ENCODE peak calls at places on chromosomes 16 and 17, in six cellular contexts. One of them, this sample, is unnamed.

GRCh38 chr17:7886227-7887037 is 2.2 kb upstream of the CHD3 start:
- DNase-seq in NCI-H69: peak
- DNase-seq in B cell: no peak
- DNase-seq in activated CD8-positive, alpha-beta T cell treated with anti-CD3 and anti-CD28 coated beads, Interleukin-2, amount 10 ng/mL, durations not matched to agents 7 days and 5 days: peak
- DNase-seq in activated T-cell treated with anti-CD3 and anti-CD28 coated beads for 1 hour: peak
- DNase-seq in fibroblast of the conjunctiva: no peak
- DNase-seq in this sample: peak

GRCh38 chr17:42285346-42286050 is 2.8 kb upstream of the STAT5A start:
- DNase-seq in NCI-H69: no peak
- DNase-seq in B cell: no peak
- DNase-seq in activated CD8-positive, alpha-beta T cell treated with anti-CD3 and anti-CD28 coated beads, Interleukin-2, amount 10 ng/mL, durations not matched to agents 7 days and 5 days: no peak
- DNase-seq in activated T-cell treated with anti-CD3 and anti-CD28 coated beads for 1 hour: no peak
- DNase-seq in fibroblast of the conjunctiva: no peak
- DNase-seq in this sample: no peak

GRCh38 chr16:29290631-29291247 is 115.8 kb downstream of the NPIPB11 start:
- DNase-seq in NCI-H69: peak
- DNase-seq in B cell: peak
- DNase-seq in activated CD8-positive, alpha-beta T cell treated with anti-CD3 and anti-CD28 coated beads, Interleukin-2, amount 10 ng/mL, durations not matched to agents 7 days and 5 days: peak
- DNase-seq in activated T-cell treated with anti-CD3 and anti-CD28 coated beads for 1 hour: peak
- DNase-seq in fibroblast of the conjunctiva: peak
- DNase-seq in this sample: no peak

GRCh38 chr16:11298143-11298900 is 17.2 kb upstream of the PRM1 start:
- DNase-seq in NCI-H69: no peak
- DNase-seq in B cell: no peak
- DNase-seq in activated CD8-positive, alpha-beta T cell treated with anti-CD3 and anti-CD28 coated beads, Interleukin-2, amount 10 ng/mL, durations not matched to agents 7 days and 5 days: no peak
- DNase-seq in activated T-cell treated with anti-CD3 and anti-CD28 coated beads for 1 hour: no peak
- DNase-seq in fibroblast of the conjunctiva: no peak
- DNase-seq in this sample: no peak

GRCh38 chr16:77850637-77851330 is 62.4 kb downstream of the VAT1L start:
- DNase-seq in NCI-H69: no peak
- DNase-seq in B cell: no peak
- DNase-seq in activated CD8-positive, alpha-beta T cell treated with anti-CD3 and anti-CD28 coated beads, Interleukin-2, amount 10 ng/mL, durations not matched to agents 7 days and 5 days: no peak
- DNase-seq in activated T-cell treated with anti-CD3 and anti-CD28 coated beads for 1 hour: no peak
- DNase-seq in fibroblast of the conjunctiva: no peak
- DNase-seq in this sample: no peak

GRCh38 chr16:14405611-14406537 is 224.2 kb downstream of the PARN start:
- DNase-seq in NCI-H69: no peak
- DNase-seq in B cell: peak
- DNase-seq in activated CD8-positive, alpha-beta T cell treated with anti-CD3 and anti-CD28 coated beads, Interleukin-2, amount 10 ng/mL, durations not matched to agents 7 days and 5 days: peak
- DNase-seq in activated T-cell treated with anti-CD3 and anti-CD28 coated beads for 1 hour: peak
- DNase-seq in fibroblast of the conjunctiva: no peak
- DNase-seq in this sample: peak

GRCh38 chr17:6670999-6671398 is 19.4 kb downstream of the C17orf100 start:
- DNase-seq in NCI-H69: peak
- DNase-seq in B cell: no peak
- DNase-seq in activated CD8-positive, alpha-beta T cell treated with anti-CD3 and anti-CD28 coated beads, Interleukin-2, amount 10 ng/mL, durations not matched to agents 7 days and 5 days: no peak
- DNase-seq in activated T-cell treated with anti-CD3 and anti-CD28 coated beads for 1 hour: no peak
- DNase-seq in fibroblast of the conjunctiva: no peak
- DNase-seq in this sample: no peak

GRCh38 chr17:72244494-72244893 is 123.7 kb downstream of the SOX9 start:
- DNase-seq in NCI-H69: no peak
- DNase-seq in B cell: no peak
- DNase-seq in activated CD8-positive, alpha-beta T cell treated with anti-CD3 and anti-CD28 coated beads, Interleukin-2, amount 10 ng/mL, durations not matched to agents 7 days and 5 days: no peak
- DNase-seq in activated T-cell treated with anti-CD3 and anti-CD28 coated beads for 1 hour: no peak
- DNase-seq in fibroblast of the conjunctiva: no peak
- DNase-seq in this sample: no peak

GRCh38 chr16:53711390-53711789 is 7.4 kb downstream of the FTO start:
- DNase-seq in NCI-H69: no peak
- DNase-seq in B cell: no peak
- DNase-seq in activated CD8-positive, alpha-beta T cell treated with anti-CD3 and anti-CD28 coated beads, Interleukin-2, amount 10 ng/mL, durations not matched to agents 7 days and 5 days: no peak
- DNase-seq in activated T-cell treated with anti-CD3 and anti-CD28 coated beads for 1 hour: no peak
- DNase-seq in fibroblast of the conjunctiva: no peak
- DNase-seq in this sample: no peak

GRCh38 chr16:68257251-68257905 is 6.9 kb upstream of the SLC7A6 start:
- DNase-seq in NCI-H69: peak
- DNase-seq in B cell: peak
- DNase-seq in activated CD8-positive, alpha-beta T cell treated with anti-CD3 and anti-CD28 coated beads, Interleukin-2, amount 10 ng/mL, durations not matched to agents 7 days and 5 days: no peak
- DNase-seq in activated T-cell treated with anti-CD3 and anti-CD28 coated beads for 1 hour: no peak
- DNase-seq in fibroblast of the conjunctiva: no peak
- DNase-seq in this sample: peak

GRCh38 chr17:9878361-9878760 is 26.7 kb downstream of the RCVRN start:
- DNase-seq in NCI-H69: no peak
- DNase-seq in B cell: no peak
- DNase-seq in activated CD8-positive, alpha-beta T cell treated with anti-CD3 and anti-CD28 coated beads, Interleukin-2, amount 10 ng/mL, durations not matched to agents 7 days and 5 days: no peak
- DNase-seq in activated T-cell treated with anti-CD3 and anti-CD28 coated beads for 1 hour: no peak
- DNase-seq in fibroblast of the conjunctiva: no peak
- DNase-seq in this sample: no peak

GRCh38 chr16:57192146-57192545 is 6.0 kb downstream of the RSPRY1 start:
- DNase-seq in NCI-H69: no peak
- DNase-seq in B cell: no peak
- DNase-seq in activated CD8-positive, alpha-beta T cell treated with anti-CD3 and anti-CD28 coated beads, Interleukin-2, amount 10 ng/mL, durations not matched to agents 7 days and 5 days: no peak
- DNase-seq in activated T-cell treated with anti-CD3 and anti-CD28 coated beads for 1 hour: no peak
- DNase-seq in fibroblast of the conjunctiva: no peak
- DNase-seq in this sample: no peak

GRCh38 chr17:68302666-68303065 is 11.4 kb downstream of the ARSG start:
- DNase-seq in NCI-H69: peak
- DNase-seq in B cell: no peak
- DNase-seq in activated CD8-positive, alpha-beta T cell treated with anti-CD3 and anti-CD28 coated beads, Interleukin-2, amount 10 ng/mL, durations not matched to agents 7 days and 5 days: no peak
- DNase-seq in activated T-cell treated with anti-CD3 and anti-CD28 coated beads for 1 hour: no peak
- DNase-seq in fibroblast of the conjunctiva: no peak
- DNase-seq in this sample: no peak

GRCh38 chr17:82215095-82215971 is 2.7 kb upstream of the CCDC57 start:
- DNase-seq in NCI-H69: peak
- DNase-seq in B cell: no peak
- DNase-seq in activated CD8-positive, alpha-beta T cell treated with anti-CD3 and anti-CD28 coated beads, Interleukin-2, amount 10 ng/mL, durations not matched to agents 7 days and 5 days: no peak
- DNase-seq in activated T-cell treated with anti-CD3 and anti-CD28 coated beads for 1 hour: no peak
- DNase-seq in fibroblast of the conjunctiva: no peak
- DNase-seq in this sample: no peak

GRCh38 chr17:82216301-82217119 is 3.9 kb upstream of the CCDC57 start:
- DNase-seq in NCI-H69: no peak
- DNase-seq in B cell: peak
- DNase-seq in activated CD8-positive, alpha-beta T cell treated with anti-CD3 and anti-CD28 coated beads, Interleukin-2, amount 10 ng/mL, durations not matched to agents 7 days and 5 days: no peak
- DNase-seq in activated T-cell treated with anti-CD3 and anti-CD28 coated beads for 1 hour: no peak
- DNase-seq in fibroblast of the conjunctiva: peak
- DNase-seq in this sample: peak

GRCh38 chr16:27600386-27600785 is 50.4 kb downstream of the KATNIP start:
- DNase-seq in NCI-H69: peak
- DNase-seq in B cell: no peak
- DNase-seq in activated CD8-positive, alpha-beta T cell treated with anti-CD3 and anti-CD28 coated beads, Interleukin-2, amount 10 ng/mL, durations not matched to agents 7 days and 5 days: no peak
- DNase-seq in activated T-cell treated with anti-CD3 and anti-CD28 coated beads for 1 hour: no peak
- DNase-seq in fibroblast of the conjunctiva: no peak
- DNase-seq in this sample: no peak

GRCh38 chr16:70523013-70523620 is at the start of gene COG4:
- DNase-seq in NCI-H69: peak
- DNase-seq in B cell: peak
- DNase-seq in activated CD8-positive, alpha-beta T cell treated with anti-CD3 and anti-CD28 coated beads, Interleukin-2, amount 10 ng/mL, durations not matched to agents 7 days and 5 days: peak
- DNase-seq in activated T-cell treated with anti-CD3 and anti-CD28 coated beads for 1 hour: peak
- DNase-seq in fibroblast of the conjunctiva: peak
- DNase-seq in this sample: peak

GRCh38 chr17:69220098-69220497 is 8.5 kb downstream of the ABCA10 start:
- DNase-seq in NCI-H69: no peak
- DNase-seq in B cell: no peak
- DNase-seq in activated CD8-positive, alpha-beta T cell treated with anti-CD3 and anti-CD28 coated beads, Interleukin-2, amount 10 ng/mL, durations not matched to agents 7 days and 5 days: no peak
- DNase-seq in activated T-cell treated with anti-CD3 and anti-CD28 coated beads for 1 hour: no peak
- DNase-seq in fibroblast of the conjunctiva: no peak
- DNase-seq in this sample: no peak

GRCh38 chr16:2614761-2615191 is 67.5 kb upstream of the KCTD5 start:
- DNase-seq in NCI-H69: no peak
- DNase-seq in B cell: no peak
- DNase-seq in activated CD8-positive, alpha-beta T cell treated with anti-CD3 and anti-CD28 coated beads, Interleukin-2, amount 10 ng/mL, durations not matched to agents 7 days and 5 days: no peak
- DNase-seq in activated T-cell treated with anti-CD3 and anti-CD28 coated beads for 1 hour: no peak
- DNase-seq in fibroblast of the conjunctiva: no peak
- DNase-seq in this sample: no peak

GRCh38 chr16:10736926-10737625 is 6.6 kb upstream of the NUBP1 start:
- DNase-seq in NCI-H69: peak
- DNase-seq in B cell: peak
- DNase-seq in activated CD8-positive, alpha-beta T cell treated with anti-CD3 and anti-CD28 coated beads, Interleukin-2, amount 10 ng/mL, durations not matched to agents 7 days and 5 days: peak
- DNase-seq in activated T-cell treated with anti-CD3 and anti-CD28 coated beads for 1 hour: peak
- DNase-seq in fibroblast of the conjunctiva: peak
- DNase-seq in this sample: peak

GRCh38 chr16:81492307-81492706 is 47.7 kb downstream of the CMIP start:
- DNase-seq in NCI-H69: no peak
- DNase-seq in B cell: no peak
- DNase-seq in activated CD8-positive, alpha-beta T cell treated with anti-CD3 and anti-CD28 coated beads, Interleukin-2, amount 10 ng/mL, durations not matched to agents 7 days and 5 days: no peak
- DNase-seq in activated T-cell treated with anti-CD3 and anti-CD28 coated beads for 1 hour: no peak
- DNase-seq in fibroblast of the conjunctiva: no peak
- DNase-seq in this sample: no peak

GRCh38 chr16:52318259-52319008 is 228.5 kb downstream of the TOX3 start:
- DNase-seq in NCI-H69: peak
- DNase-seq in B cell: no peak
- DNase-seq in activated CD8-positive, alpha-beta T cell treated with anti-CD3 and anti-CD28 coated beads, Interleukin-2, amount 10 ng/mL, durations not matched to agents 7 days and 5 days: no peak
- DNase-seq in activated T-cell treated with anti-CD3 and anti-CD28 coated beads for 1 hour: no peak
- DNase-seq in fibroblast of the conjunctiva: no peak
- DNase-seq in this sample: no peak

GRCh38 chr16:11437069-11437468 is 91.8 kb downstream of the RMI2 start:
- DNase-seq in NCI-H69: peak
- DNase-seq in B cell: no peak
- DNase-seq in activated CD8-positive, alpha-beta T cell treated with anti-CD3 and anti-CD28 coated beads, Interleukin-2, amount 10 ng/mL, durations not matched to agents 7 days and 5 days: no peak
- DNase-seq in activated T-cell treated with anti-CD3 and anti-CD28 coated beads for 1 hour: no peak
- DNase-seq in fibroblast of the conjunctiva: no peak
- DNase-seq in this sample: no peak

GRCh38 chr16:4679156-4679853 is 14.1 kb upstream of the NUDT16L1 start:
- DNase-seq in NCI-H69: peak
- DNase-seq in B cell: no peak
- DNase-seq in activated CD8-positive, alpha-beta T cell treated with anti-CD3 and anti-CD28 coated beads, Interleukin-2, amount 10 ng/mL, durations not matched to agents 7 days and 5 days: no peak
- DNase-seq in activated T-cell treated with anti-CD3 and anti-CD28 coated beads for 1 hour: no peak
- DNase-seq in fibroblast of the conjunctiva: no peak
- DNase-seq in this sample: no peak

GRCh38 chr16:88382491-88383400 is at the start of gene ZNF469:
- DNase-seq in NCI-H69: peak
- DNase-seq in B cell: peak
- DNase-seq in activated CD8-positive, alpha-beta T cell treated with anti-CD3 and anti-CD28 coated beads, Interleukin-2, amount 10 ng/mL, durations not matched to agents 7 days and 5 days: no peak
- DNase-seq in activated T-cell treated with anti-CD3 and anti-CD28 coated beads for 1 hour: no peak
- DNase-seq in fibroblast of the conjunctiva: no peak
- DNase-seq in this sample: peak

GRCh38 chr17:81244358-81245023 is 5.4 kb downstream of the NDUFAF8 start:
- DNase-seq in NCI-H69: no peak
- DNase-seq in B cell: no peak
- DNase-seq in activated CD8-positive, alpha-beta T cell treated with anti-CD3 and anti-CD28 coated beads, Interleukin-2, amount 10 ng/mL, durations not matched to agents 7 days and 5 days: no peak
- DNase-seq in activated T-cell treated with anti-CD3 and anti-CD28 coated beads for 1 hour: no peak
- DNase-seq in fibroblast of the conjunctiva: no peak
- DNase-seq in this sample: no peak